ENCODE peak calls at places on chromosomes 13 and 19, in seven cellular contexts. One of them, this sample, is unnamed.

GRCh38 chr13:112779856-112780604 is 90.2 kb downstream of the ATP11A start:
- DNase-seq in pulmonary artery endothelial cell: no peak
- DNase-seq in ELR: peak
- DNase-seq in activated CD4-positive, alpha-beta T cell treated with anti-CD3 and anti-CD28 coated beads, Interleukin-2, amount 10 ng/mL, durations not matched to agents 7 days and 5 days: no peak
- DNase-seq in nephron progenitor cell: no peak
- DNase-seq in BE2C: no peak
- DNase-seq in cerebellar nuclear complex: no peak
- DNase-seq in this sample: no peak

GRCh38 chr13:111359237-111359915 is 38.9 kb downstream of the TEX29 start:
- DNase-seq in pulmonary artery endothelial cell: no peak
- DNase-seq in ELR: peak
- DNase-seq in activated CD4-positive, alpha-beta T cell treated with anti-CD3 and anti-CD28 coated beads, Interleukin-2, amount 10 ng/mL, durations not matched to agents 7 days and 5 days: no peak
- DNase-seq in nephron progenitor cell: no peak
- DNase-seq in BE2C: no peak
- DNase-seq in cerebellar nuclear complex: no peak
- DNase-seq in this sample: no peak

GRCh38 chr13:59730026-59730425 is 433.7 kb downstream of the DIAPH3 start:
- DNase-seq in pulmonary artery endothelial cell: no peak
- DNase-seq in ELR: no peak
- DNase-seq in activated CD4-positive, alpha-beta T cell treated with anti-CD3 and anti-CD28 coated beads, Interleukin-2, amount 10 ng/mL, durations not matched to agents 7 days and 5 days: no peak
- DNase-seq in nephron progenitor cell: no peak
- DNase-seq in BE2C: peak
- DNase-seq in cerebellar nuclear complex: no peak
- DNase-seq in this sample: no peak

GRCh38 chr13:111051656-111052232 is 63.4 kb upstream of the ARHGEF7 start:
- DNase-seq in pulmonary artery endothelial cell: no peak
- DNase-seq in ELR: no peak
- DNase-seq in activated CD4-positive, alpha-beta T cell treated with anti-CD3 and anti-CD28 coated beads, Interleukin-2, amount 10 ng/mL, durations not matched to agents 7 days and 5 days: no peak
- DNase-seq in nephron progenitor cell: no peak
- DNase-seq in BE2C: peak
- DNase-seq in cerebellar nuclear complex: no peak
- DNase-seq in this sample: no peak

GRCh38 chr19:4063369-4064072 is 3.2 kb downstream of the ZBTB7A start:
- DNase-seq in pulmonary artery endothelial cell: no peak
- DNase-seq in ELR: no peak
- DNase-seq in activated CD4-positive, alpha-beta T cell treated with anti-CD3 and anti-CD28 coated beads, Interleukin-2, amount 10 ng/mL, durations not matched to agents 7 days and 5 days: no peak
- DNase-seq in nephron progenitor cell: no peak
- DNase-seq in BE2C: no peak
- DNase-seq in cerebellar nuclear complex: no peak
- DNase-seq in this sample: no peak

GRCh38 chr19:51371186-51371690 is 1.2 kb downstream of the NKG7 start:
- DNase-seq in pulmonary artery endothelial cell: no peak
- DNase-seq in ELR: no peak
- DNase-seq in activated CD4-positive, alpha-beta T cell treated with anti-CD3 and anti-CD28 coated beads, Interleukin-2, amount 10 ng/mL, durations not matched to agents 7 days and 5 days: no peak
- DNase-seq in nephron progenitor cell: no peak
- DNase-seq in BE2C: no peak
- DNase-seq in cerebellar nuclear complex: no peak
- DNase-seq in this sample: no peak

GRCh38 chr13:74036373-74036772 is 97.8 kb downstream of the KLF12 start:
- DNase-seq in pulmonary artery endothelial cell: no peak
- DNase-seq in ELR: no peak
- DNase-seq in activated CD4-positive, alpha-beta T cell treated with anti-CD3 and anti-CD28 coated beads, Interleukin-2, amount 10 ng/mL, durations not matched to agents 7 days and 5 days: no peak
- DNase-seq in nephron progenitor cell: no peak
- DNase-seq in BE2C: no peak
- DNase-seq in cerebellar nuclear complex: no peak
- DNase-seq in this sample: no peak

GRCh38 chr19:33794578-33795369 is 1.9 kb upstream of the KCTD15 start:
- DNase-seq in pulmonary artery endothelial cell: no peak
- DNase-seq in ELR: no peak
- DNase-seq in activated CD4-positive, alpha-beta T cell treated with anti-CD3 and anti-CD28 coated beads, Interleukin-2, amount 10 ng/mL, durations not matched to agents 7 days and 5 days: no peak
- DNase-seq in nephron progenitor cell: peak
- DNase-seq in BE2C: no peak
- DNase-seq in cerebellar nuclear complex: no peak
- DNase-seq in this sample: no peak

GRCh38 chr13:99426426-99426825 is 74.8 kb upstream of the TM9SF2 start:
- DNase-seq in pulmonary artery endothelial cell: no peak
- DNase-seq in ELR: no peak
- DNase-seq in activated CD4-positive, alpha-beta T cell treated with anti-CD3 and anti-CD28 coated beads, Interleukin-2, amount 10 ng/mL, durations not matched to agents 7 days and 5 days: no peak
- DNase-seq in nephron progenitor cell: no peak
- DNase-seq in BE2C: no peak
- DNase-seq in cerebellar nuclear complex: no peak
- DNase-seq in this sample: no peak

GRCh38 chr19:49890349-49891311 is 6.1 kb downstream of the IL4I1 start:
- DNase-seq in pulmonary artery endothelial cell: no peak
- DNase-seq in ELR: no peak
- DNase-seq in activated CD4-positive, alpha-beta T cell treated with anti-CD3 and anti-CD28 coated beads, Interleukin-2, amount 10 ng/mL, durations not matched to agents 7 days and 5 days: peak
- DNase-seq in nephron progenitor cell: peak
- DNase-seq in BE2C: peak
- DNase-seq in cerebellar nuclear complex: no peak
- DNase-seq in this sample: no peak

GRCh38 chr13:24493356-24493755 is 19.2 kb downstream of the PARP4 start:
- DNase-seq in pulmonary artery endothelial cell: no peak
- DNase-seq in ELR: no peak
- DNase-seq in activated CD4-positive, alpha-beta T cell treated with anti-CD3 and anti-CD28 coated beads, Interleukin-2, amount 10 ng/mL, durations not matched to agents 7 days and 5 days: no peak
- DNase-seq in nephron progenitor cell: no peak
- DNase-seq in BE2C: no peak
- DNase-seq in cerebellar nuclear complex: no peak
- DNase-seq in this sample: no peak

GRCh38 chr13:25885418-25885817 is 166.4 kb downstream of the SHISA2 start:
- DNase-seq in pulmonary artery endothelial cell: no peak
- DNase-seq in ELR: no peak
- DNase-seq in activated CD4-positive, alpha-beta T cell treated with anti-CD3 and anti-CD28 coated beads, Interleukin-2, amount 10 ng/mL, durations not matched to agents 7 days and 5 days: no peak
- DNase-seq in nephron progenitor cell: no peak
- DNase-seq in BE2C: no peak
- DNase-seq in cerebellar nuclear complex: no peak
- DNase-seq in this sample: no peak

GRCh38 chr19:16363133-16363851 is 38.7 kb downstream of the KLF2 start:
- DNase-seq in pulmonary artery endothelial cell: no peak
- DNase-seq in ELR: no peak
- DNase-seq in activated CD4-positive, alpha-beta T cell treated with anti-CD3 and anti-CD28 coated beads, Interleukin-2, amount 10 ng/mL, durations not matched to agents 7 days and 5 days: no peak
- DNase-seq in nephron progenitor cell: no peak
- DNase-seq in BE2C: no peak
- DNase-seq in cerebellar nuclear complex: no peak
- DNase-seq in this sample: no peak

GRCh38 chr13:23865898-23866297 is 23.3 kb downstream of the MIPEP start:
- DNase-seq in pulmonary artery endothelial cell: no peak
- DNase-seq in ELR: no peak
- DNase-seq in activated CD4-positive, alpha-beta T cell treated with anti-CD3 and anti-CD28 coated beads, Interleukin-2, amount 10 ng/mL, durations not matched to agents 7 days and 5 days: no peak
- DNase-seq in nephron progenitor cell: no peak
- DNase-seq in BE2C: no peak
- DNase-seq in cerebellar nuclear complex: no peak
- DNase-seq in this sample: no peak

GRCh38 chr19:27776020-27776419 is 1436.9 kb downstream of the UQCRFS1 start:
- DNase-seq in pulmonary artery endothelial cell: no peak
- DNase-seq in ELR: peak
- DNase-seq in activated CD4-positive, alpha-beta T cell treated with anti-CD3 and anti-CD28 coated beads, Interleukin-2, amount 10 ng/mL, durations not matched to agents 7 days and 5 days: no peak
- DNase-seq in nephron progenitor cell: no peak
- DNase-seq in BE2C: peak
- DNase-seq in cerebellar nuclear complex: no peak
- DNase-seq in this sample: no peak

GRCh38 chr13:32669030-32669646 is 82.9 kb downstream of the PDS5B start:
- DNase-seq in pulmonary artery endothelial cell: peak
- DNase-seq in ELR: peak
- DNase-seq in activated CD4-positive, alpha-beta T cell treated with anti-CD3 and anti-CD28 coated beads, Interleukin-2, amount 10 ng/mL, durations not matched to agents 7 days and 5 days: peak
- DNase-seq in nephron progenitor cell: no peak
- DNase-seq in BE2C: peak
- DNase-seq in cerebellar nuclear complex: no peak
- DNase-seq in this sample: peak

GRCh38 chr13:45564108-45564507 is 51.4 kb downstream of the ERICH6B start:
- DNase-seq in pulmonary artery endothelial cell: no peak
- DNase-seq in ELR: peak
- DNase-seq in activated CD4-positive, alpha-beta T cell treated with anti-CD3 and anti-CD28 coated beads, Interleukin-2, amount 10 ng/mL, durations not matched to agents 7 days and 5 days: no peak
- DNase-seq in nephron progenitor cell: no peak
- DNase-seq in BE2C: no peak
- DNase-seq in cerebellar nuclear complex: no peak
- DNase-seq in this sample: no peak

GRCh38 chr13:49972709-49973108 is 24.1 kb upstream of the TRIM13 start:
- DNase-seq in pulmonary artery endothelial cell: no peak
- DNase-seq in ELR: no peak
- DNase-seq in activated CD4-positive, alpha-beta T cell treated with anti-CD3 and anti-CD28 coated beads, Interleukin-2, amount 10 ng/mL, durations not matched to agents 7 days and 5 days: no peak
- DNase-seq in nephron progenitor cell: no peak
- DNase-seq in BE2C: no peak
- DNase-seq in cerebellar nuclear complex: no peak
- DNase-seq in this sample: no peak